ENCODE peak calls at places on chromosomes 1 and 21, in seven cellular contexts. X is heart left ventricle, Z is stomach, U is HL-60, O is left ventricle myocardium inferior, K is fibroblast of lung, C is bronchial epithelial cell. G is an unnamed sample.

GRCh38 chr1:109425391-109425790 is 857 bp downstream of the PSMA5 start:
- DNase-seq in C (peak), Z (no peak), K (peak), O (no peak), U (no peak), X (no peak), G (no peak)

GRCh38 chr1:25197235-25197930 is 34.9 kb downstream of the SYF2 start:
- DNase-seq in X (no peak), C (no peak), U (no peak), Z (no peak), O (no peak), K (no peak), G (no peak)

GRCh38 chr1:227797144-227797543 is 18.3 kb upstream of the PRSS38 start:
- DNase-seq in O (no peak), Z (no peak), K (no peak), C (no peak), X (no peak), U (no peak), G (no peak)

GRCh38 chr1:10429868-10430215 is 391 bp upstream of the CENPS start:
- DNase-seq in X (no peak), K (peak), O (no peak), Z (no peak), U (no peak), C (no peak), G (no peak)

GRCh38 chr1:114353233-114353632 is 157.8 kb downstream of the TRIM33 start:
- DNase-seq in U (no peak), X (peak), C (peak), K (peak), Z (peak), O (peak), G (peak)

GRCh38 chr1:202639500-202639899 is 70.8 kb downstream of the SYT2 start:
- DNase-seq in C (no peak), U (no peak), Z (no peak), O (no peak), K (peak), X (no peak), G (peak)

GRCh38 chr1:171218661-171219060 is 29.6 kb upstream of the FMO1 start:
- DNase-seq in U (no peak), O (no peak), X (no peak), K (no peak), Z (no peak), C (no peak), G (peak)

GRCh38 chr1:180144659-180145357 is 9.9 kb upstream of the QSOX1 start:
- DNase-seq in Z (no peak), O (no peak), U (no peak), K (no peak), X (no peak), C (no peak), G (no peak)

GRCh38 chr1:173267453-173267945 is 60.4 kb upstream of the TNFSF4 start:
- DNase-seq in C (peak), U (no peak), O (no peak), X (no peak), Z (no peak), K (peak), G (peak)

GRCh38 chr1:235102993-235103411 is 25.6 kb downstream of the TOMM20 start:
- DNase-seq in X (no peak), K (no peak), O (no peak), U (no peak), C (no peak), Z (no peak), G (no peak)

GRCh38 chr1:75672528-75673393 is 51.7 kb upstream of the ACADM start:
- DNase-seq in X (no peak), U (no peak), C (peak), Z (no peak), K (peak), O (no peak), G (peak)

GRCh38 chr1:21783679-21784603 is 992 bp upstream of the USP48 start:
- DNase-seq in K (peak), Z (peak), U (peak), O (no peak), X (no peak), C (no peak), G (peak)

GRCh38 chr21:37484535-37485474 is 118.2 kb downstream of the DYRK1A start:
- DNase-seq in X (no peak), C (peak), Z (no peak), K (no peak), U (no peak), O (no peak), G (peak)

GRCh38 chr1:174786760-174787159 is 213.0 kb upstream of the CACYBP start:
- DNase-seq in X (no peak), C (no peak), O (no peak), K (no peak), Z (no peak), U (no peak), G (no peak)

GRCh38 chr1:145955436-145955835 is 2.4 kb downstream of the LIX1L start:
- DNase-seq in O (no peak), U (no peak), X (no peak), Z (no peak), C (no peak), K (peak), G (peak)

GRCh38 chr1:173474097-173474779 is 2.9 kb upstream of the PRDX6 start:
- DNase-seq in U (no peak), K (no peak), X (no peak), O (no peak), C (peak), Z (no peak), G (peak)

GRCh38 chr1:241630899-241631298 is 9.3 kb downstream of the CHML start:
- DNase-seq in Z (no peak), C (no peak), U (no peak), K (no peak), O (no peak), X (no peak), G (no peak)

GRCh38 chr1:29471487-29472313 is 235.4 kb downstream of the PTPRU start:
- DNase-seq in C (no peak), O (no peak), K (no peak), X (no peak), U (no peak), Z (peak), G (no peak)

GRCh38 chr1:178939328-178939727 is 68.5 kb upstream of the ANGPTL1 start:
- DNase-seq in K (no peak), Z (no peak), O (no peak), U (no peak), C (no peak), X (no peak), G (peak)

GRCh38 chr1:47915677-47916353 is 81.4 kb downstream of the TRABD2B start:
- DNase-seq in C (no peak), X (no peak), U (no peak), Z (no peak), O (no peak), K (no peak), G (no peak)

GRCh38 chr1:188719735-188720134 is 1757.9 kb downstream of the BRINP3 start:
- DNase-seq in K (no peak), Z (no peak), O (no peak), X (no peak), U (no peak), C (no peak), G (no peak)

DNA sequence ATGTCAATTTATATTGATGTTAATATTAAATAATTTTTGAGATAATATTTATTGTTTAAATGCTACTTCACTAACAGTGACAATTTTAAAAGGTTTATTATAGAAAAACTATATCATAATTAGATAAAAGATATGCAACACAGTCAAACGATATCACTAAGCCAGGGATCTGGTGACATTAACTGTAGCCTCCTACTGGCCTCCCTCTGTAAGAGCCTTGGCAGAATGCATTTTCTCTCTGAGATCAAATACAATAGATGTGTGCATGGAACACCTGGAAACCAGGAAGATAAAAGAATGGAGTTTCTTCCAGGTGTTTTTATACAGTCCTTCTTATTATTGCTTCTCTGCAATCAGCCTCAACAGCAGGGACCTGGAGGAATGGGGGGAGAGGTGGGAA is 1762.1 kb downstream of the BRINP3 start:
- DNase-seq in Z (no peak), C (no peak), X (no peak), U (no peak), O (no peak), K (no peak), G (no peak)
- TF ChIP-seq CTCF in Z (no peak), C (no peak), X (no peak), U (no peak), O (no peak), K (no peak), G (peak)

DNA sequence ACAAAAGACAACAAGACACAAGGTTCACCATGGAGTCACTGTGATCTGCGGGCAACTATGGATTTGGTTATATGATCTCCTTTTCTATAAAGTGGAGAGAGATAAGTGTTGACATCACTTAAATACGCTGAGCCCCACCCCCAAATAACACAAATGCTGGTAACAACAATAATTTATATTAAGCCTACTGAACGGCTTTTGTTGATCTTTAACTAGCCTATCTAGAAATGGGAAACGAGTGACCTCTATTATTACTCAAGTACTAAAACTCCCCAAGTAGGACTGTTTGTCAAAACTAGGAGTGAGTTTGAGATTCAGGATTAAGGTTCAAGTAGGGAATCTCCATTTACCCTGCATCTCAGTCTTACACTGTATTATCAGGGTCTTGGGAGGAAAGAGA is 52.2 kb downstream of the MAP3K7CL start:
- DNase-seq in X (no peak), Z (no peak), K (no peak), U (no peak), O (no peak), C (peak), G (no peak)
- H3K4me3 ChIP-seq in X (peak), Z (no peak), K (peak), U (no peak), O (peak), C (no peak), G (no peak)

GRCh38 chr1:213987876-213988638 is at the start of gene PROX1:
- DNase-seq in K (peak), C (peak), X (peak), O (peak), U (no peak), Z (peak), G (peak)
- TF ChIP-seq CTCF in K (no peak), C (peak), X (no peak), O (no peak), U (no peak), Z (no peak), G (no peak)

GRCh38 chr1:11789126-11790067 is 16.4 kb downstream of the MTHFR start:
- DNase-seq in U (no peak), X (peak), C (no peak), Z (no peak), O (no peak), K (no peak), G (no peak)

GRCh38 chr1:11788549-11789053 is 17.2 kb downstream of the MTHFR start:
- DNase-seq in O (no peak), Z (no peak), U (no peak), C (no peak), K (no peak), X (no peak), G (no peak)

GRCh38 chr1:11790880-11791715 is 14.7 kb downstream of the MTHFR start:
- DNase-seq in K (peak), C (peak), Z (peak), O (peak), X (peak), U (no peak), G (peak)

GRCh38 chr1:11792106-11792505 is 13.7 kb downstream of the MTHFR start:
- DNase-seq in K (no peak), C (no peak), U (no peak), O (peak), X (peak), Z (no peak), G (no peak)

GRCh38 chr1:11790101-11790879 is 15.5 kb downstream of the MTHFR start:
- DNase-seq in C (no peak), K (no peak), O (no peak), X (peak), U (no peak), Z (no peak), G (no peak)
- H3K4me3 ChIP-seq in C (no peak), K (no peak), O (peak), X (no peak), U (no peak), Z (no peak), G (no peak)

DNA sequence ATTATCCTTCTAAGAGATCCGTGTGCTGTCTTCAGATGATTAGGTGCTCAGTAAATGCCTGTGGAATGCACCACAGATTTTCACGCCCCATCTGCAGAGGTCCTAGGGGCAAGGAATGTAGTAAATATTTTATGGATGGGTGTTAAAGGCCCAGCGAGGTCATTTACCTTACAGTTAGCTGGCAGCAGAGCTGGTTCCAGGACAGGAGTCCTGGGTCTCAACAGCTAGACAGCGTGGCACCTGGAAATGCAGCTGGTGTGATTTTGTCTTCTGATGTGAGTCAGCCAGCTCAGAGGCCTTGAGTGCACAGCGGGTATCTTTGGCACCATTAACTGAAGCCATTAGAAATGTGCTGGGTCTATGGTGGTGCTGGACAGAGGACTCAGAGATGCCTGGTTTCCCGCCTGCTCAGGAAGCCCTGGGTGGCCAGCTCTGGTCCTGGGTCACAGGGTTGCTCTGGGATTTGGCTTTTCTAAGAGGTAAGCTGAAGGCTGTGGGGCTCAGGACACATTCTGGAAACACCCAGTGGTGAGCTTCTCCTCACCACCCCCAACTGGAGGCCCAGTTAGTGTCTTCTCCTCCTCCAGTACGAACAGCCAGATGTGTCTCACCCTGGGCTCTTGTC is 65.5 kb downstream of the DDX20 start:
- DNase-seq in U (no peak), Z (no peak), X (no peak), O (no peak), C (no peak), K (no peak), G (no peak)
- TF ChIP-seq CTCF in U (no peak), Z (no peak), X (no peak), O (no peak), C (no peak), K (no peak), G (no peak)

DNA sequence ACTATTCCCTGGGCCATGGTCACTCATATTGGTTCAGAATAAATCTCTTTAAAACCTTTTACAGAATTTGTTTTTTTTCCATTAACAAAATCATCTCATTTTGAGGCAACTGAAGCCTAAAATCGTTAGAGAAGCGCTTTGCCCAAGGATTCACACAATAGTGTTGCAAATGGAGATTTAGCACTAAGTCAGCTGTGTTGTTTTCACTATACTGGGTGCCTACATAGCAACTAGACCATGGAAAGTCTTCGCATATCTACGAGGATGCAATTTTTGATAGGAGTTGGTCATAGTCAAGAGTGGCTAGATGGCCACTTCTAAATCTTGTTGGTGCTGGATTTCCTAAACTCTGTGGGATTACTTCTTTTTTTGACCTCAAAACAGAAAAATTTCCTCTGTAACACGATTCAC is 530 bp upstream of the TIPRL start:
- DNase-seq in Z (no peak), C (no peak), O (no peak), U (no peak), K (no peak), X (no peak), G (no peak)
- H3K4me3 ChIP-seq in Z (peak), C (peak), O (peak), U (peak), K (peak), X (peak), G (peak)

GRCh38 chr1:160399544-160400283 is 650 bp upstream of the VANGL2 start:
- DNase-seq in U (no peak), Z (no peak), K (no peak), C (no peak), O (no peak), X (no peak), G (no peak)

GRCh38 chr1:160400284-160400645 is at the start of gene VANGL2:
- DNase-seq in O (peak), K (peak), X (peak), Z (peak), C (no peak), U (no peak), G (peak)

GRCh38 chr1:160400646-160401486 is 502 bp downstream of the VANGL2 start:
- DNase-seq in X (no peak), U (no peak), Z (no peak), K (peak), C (no peak), O (no peak), G (no peak)

GRCh38 chr1:160397651-160398050 is 2.7 kb upstream of the VANGL2 start:
- DNase-seq in O (no peak), C (no peak), X (no peak), Z (no peak), K (no peak), U (no peak), G (no peak)

DNA sequence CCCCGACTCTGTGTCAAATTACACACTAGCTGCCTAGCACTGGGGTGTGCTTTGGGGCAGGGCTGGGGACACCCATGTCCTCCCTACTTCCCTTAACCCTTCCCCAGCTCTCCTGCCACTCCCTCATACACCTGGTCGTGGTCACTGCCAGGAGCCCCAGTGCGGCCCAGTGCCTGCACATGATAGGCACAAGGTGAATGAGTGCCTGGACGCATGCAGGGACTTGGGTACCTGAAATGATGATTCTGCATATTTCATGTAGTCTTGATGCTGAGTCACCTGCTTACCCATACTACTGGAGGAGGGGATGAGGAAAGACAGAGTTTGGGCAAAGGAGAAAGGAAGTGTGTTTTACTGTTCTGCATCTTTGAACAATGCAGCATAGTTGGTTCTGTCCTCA is 1.5 kb upstream of the VANGL2 start:
- DNase-seq in X (no peak), C (peak), K (no peak), O (no peak), Z (no peak), U (no peak), G (no peak)
- TF ChIP-seq CTCF in X (no peak), C (no peak), K (no peak), O (no peak), Z (no peak), U (no peak), G (no peak)

DNA sequence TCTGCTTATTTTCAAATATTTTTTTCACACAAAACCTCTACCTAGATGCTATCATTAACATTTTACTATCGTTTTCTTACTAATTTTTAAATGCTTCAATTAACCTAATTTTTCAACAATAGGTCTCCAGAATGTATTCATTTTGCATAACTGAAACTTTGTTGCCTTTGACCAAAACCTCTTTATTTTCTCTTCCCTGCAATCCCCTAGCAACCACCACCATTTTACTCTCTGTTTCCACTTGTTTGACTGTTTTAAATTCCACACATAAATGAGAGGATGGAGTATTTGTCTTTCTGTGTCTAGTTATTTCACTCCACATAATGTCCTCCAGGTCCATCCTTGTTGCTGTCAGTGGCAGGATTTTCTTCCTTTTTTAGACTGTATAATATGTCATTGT is 9.5 kb upstream of the F13B start:
- DNase-seq in X (no peak), K (no peak), C (no peak), Z (no peak), O (no peak), U (no peak), G (no peak)
- H3K4me3 ChIP-seq in X (no peak), K (no peak), C (no peak), Z (no peak), O (no peak), U (no peak), G (no peak)

GRCh38 chr1:33872681-33873080 is 8.8 kb downstream of the HMGB4 start:
- DNase-seq in K (peak), C (peak), Z (no peak), X (no peak), O (no peak), U (no peak), G (no peak)

GRCh38 chr1:33878392-33878791 is 14.5 kb downstream of the HMGB4 start:
- DNase-seq in Z (no peak), U (no peak), C (no peak), O (no peak), K (no peak), X (no peak), G (no peak)

GRCh38 chr1:33876970-33877680 is 13.2 kb downstream of the HMGB4 start:
- DNase-seq in U (no peak), K (peak), Z (no peak), O (peak), C (peak), X (peak), G (peak)

GRCh38 chr1:33872275-33872674 is 8.4 kb downstream of the HMGB4 start:
- DNase-seq in C (no peak), Z (no peak), U (no peak), X (no peak), O (no peak), K (no peak), G (no peak)

DNA sequence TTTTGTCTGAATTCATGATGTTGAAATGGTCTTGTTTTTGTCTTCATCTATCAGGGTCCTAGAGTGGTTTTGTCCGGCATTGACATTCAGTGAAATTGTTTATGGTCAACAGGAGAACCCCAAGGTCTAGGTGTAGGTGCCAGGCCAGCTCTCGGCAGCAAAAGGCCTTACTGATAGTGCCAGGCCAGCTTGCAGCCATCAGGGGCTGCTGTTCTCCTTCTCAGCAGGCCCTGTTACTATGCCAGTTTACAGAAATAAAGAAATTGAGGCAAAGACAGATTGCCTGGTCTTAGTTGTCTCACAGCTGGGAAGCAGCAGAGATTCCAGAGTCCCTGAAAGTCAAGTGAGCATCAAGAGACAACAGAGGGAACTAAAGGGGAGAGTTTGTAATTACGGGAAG is 12.0 kb downstream of the HMGB4 start:
- DNase-seq in K (no peak), O (no peak), Z (no peak), U (no peak), X (no peak), C (no peak), G (no peak)
- TF ChIP-seq CTCF in K (peak), O (peak), Z (no peak), U (no peak), X (no peak), C (no peak), G (no peak)

G was measured in foreskin fibroblast.